ENCODE peak calls at places on chromosome 16, in eight cellular contexts. Z, L, J, X, B, I, F and E are unnamed samples.

GRCh38 chr16:2486645-2487516 is 12.0 kb downstream of the TBC1D24 start:
- DNase-seq in B (peak), F (peak), X (no peak), Z (no peak), J (no peak), I (peak), L (no peak), E (peak)

GRCh38 chr16:48542020-48542473 is 67.9 kb downstream of the N4BP1 start:
- DNase-seq in F (peak), B (peak), J (no peak), Z (peak), L (peak), X (no peak), I (peak), E (peak)

GRCh38 chr16:1754204-1754603 is 17.1 kb downstream of the NME3 start:
- DNase-seq in Z (no peak), X (no peak), J (no peak), F (no peak), I (no peak), L (no peak), B (no peak), E (no peak)

GRCh38 chr16:31094088-31094423 is 541 bp downstream of the VKORC1 start:
- DNase-seq in J (no peak), L (no peak), B (no peak), X (no peak), F (no peak), I (peak), Z (no peak), E (no peak)

GRCh38 chr16:85136705-85137322 is 24.5 kb upstream of the CIBAR2 start:
- DNase-seq in X (no peak), L (peak), J (peak), F (no peak), B (no peak), Z (peak), I (no peak), E (peak)

GRCh38 chr16:24255446-24256352 is at the start of gene CACNG3:
- DNase-seq in B (peak), I (no peak), Z (no peak), X (no peak), L (peak), J (no peak), F (no peak), E (peak)

GRCh38 chr16:27515874-27516353 is 33.8 kb downstream of the GTF3C1 start:
- DNase-seq in J (no peak), Z (peak), F (peak), L (peak), X (no peak), B (peak), I (no peak), E (peak)

GRCh38 chr16:12217341-12217740 is 240.8 kb downstream of the SNX29 start:
- DNase-seq in J (no peak), L (no peak), F (no peak), Z (no peak), X (no peak), I (no peak), B (no peak), E (no peak)

GRCh38 chr16:67190041-67190440 is at the start of gene EXOC3L1:
- DNase-seq in I (no peak), B (no peak), L (no peak), X (no peak), Z (no peak), J (no peak), F (no peak), E (no peak)